ENCODE peak calls at places on chromosomes 6 and 20, in four cellular contexts. E, I, V and J are unnamed samples.

GRCh38 chr20:57269148-57269984 is 2.9 kb upstream of the BMP7 start:
- DNase-seq in E (no peak), I (no peak), V (no peak), J (no peak)

GRCh38 chr6:134453792-134454510 is 136.0 kb upstream of the SGK1 start:
- DNase-seq in E (no peak), I (no peak), V (no peak), J (no peak)

GRCh38 chr20:64101731-64102621 is 5.4 kb downstream of the NPBWR2 start:
- DNase-seq in E (no peak), I (no peak), V (no peak), J (no peak)

GRCh38 chr6:69622230-69622629 is 174.6 kb downstream of the LMBRD1 start:
- DNase-seq in E (no peak), I (no peak), V (no peak), J (no peak)

GRCh38 chr6:18022398-18023231 is 35.2 kb upstream of the KIF13A start:
- DNase-seq in E (no peak), I (no peak), V (peak; percentile 79), J (peak; percentile 66)

GRCh38 chr6:117215353-117216090 is 49.8 kb upstream of the VGLL2 start:
- DNase-seq in E (no peak), I (no peak), V (no peak), J (no peak)

GRCh38 chr20:36279362-36279761 is 26.8 kb upstream of the DLGAP4 start:
- DNase-seq in E (no peak), I (no peak), V (no peak), J (no peak)

GRCh38 chr20:49676581-49677291 is 36.9 kb downstream of the B4GALT5 start:
- DNase-seq in E (no peak), I (peak; percentile 51), V (peak; percentile 42), J (peak; percentile 55)

GRCh38 chr6:169099411-169100202 is 154.0 kb downstream of the THBS2 start:
- DNase-seq in E (no peak), I (no peak), V (peak; percentile 19), J (peak; percentile 82)

GRCh38 chr6:39366875-39367618 is 44.5 kb upstream of the KCNK16 start:
- DNase-seq in E (no peak), I (no peak), V (no peak), J (peak; percentile 41)

GRCh38 chr6:93468291-93468690 is 48.9 kb upstream of the EPHA7 start:
- DNase-seq in E (no peak), I (no peak), V (no peak), J (peak; percentile 64)

GRCh38 chr6:106511274-106512047 is 117.8 kb downstream of the RTN4IP1 start:
- DNase-seq in E (no peak), I (peak; percentile 49), V (peak; percentile 72), J (no peak)

GRCh38 chr20:47792021-47792618 is 6.8 kb upstream of the SULF2 start:
- DNase-seq in E (peak; percentile 72), I (no peak), V (peak; percentile 97), J (peak; percentile 96)

GRCh38 chr20:11270566-11270965 is 596.8 kb upstream of the JAG1 start:
- DNase-seq in E (no peak), I (no peak), V (no peak), J (no peak)

GRCh38 chr20:11274137-11274536 is 600.3 kb upstream of the JAG1 start:
- DNase-seq in E (no peak), I (no peak), V (peak; percentile 72), J (peak; percentile 79)

GRCh38 chr20:11271319-11271718 is 597.5 kb upstream of the JAG1 start:
- DNase-seq in E (no peak), I (no peak), V (no peak), J (no peak)

GRCh38 chr20:11275740-11276139 is 601.9 kb upstream of the JAG1 start:
- DNase-seq in E (no peak), I (no peak), V (no peak), J (no peak)

GRCh38 chr20:11271920-11272594 is 598.3 kb upstream of the JAG1 start:
- DNase-seq in E (no peak), I (no peak), V (no peak), J (no peak)
- TF ChIP-seq CTCF in E (no peak), I (no peak), V (no peak), J (no peak)

DNA sequence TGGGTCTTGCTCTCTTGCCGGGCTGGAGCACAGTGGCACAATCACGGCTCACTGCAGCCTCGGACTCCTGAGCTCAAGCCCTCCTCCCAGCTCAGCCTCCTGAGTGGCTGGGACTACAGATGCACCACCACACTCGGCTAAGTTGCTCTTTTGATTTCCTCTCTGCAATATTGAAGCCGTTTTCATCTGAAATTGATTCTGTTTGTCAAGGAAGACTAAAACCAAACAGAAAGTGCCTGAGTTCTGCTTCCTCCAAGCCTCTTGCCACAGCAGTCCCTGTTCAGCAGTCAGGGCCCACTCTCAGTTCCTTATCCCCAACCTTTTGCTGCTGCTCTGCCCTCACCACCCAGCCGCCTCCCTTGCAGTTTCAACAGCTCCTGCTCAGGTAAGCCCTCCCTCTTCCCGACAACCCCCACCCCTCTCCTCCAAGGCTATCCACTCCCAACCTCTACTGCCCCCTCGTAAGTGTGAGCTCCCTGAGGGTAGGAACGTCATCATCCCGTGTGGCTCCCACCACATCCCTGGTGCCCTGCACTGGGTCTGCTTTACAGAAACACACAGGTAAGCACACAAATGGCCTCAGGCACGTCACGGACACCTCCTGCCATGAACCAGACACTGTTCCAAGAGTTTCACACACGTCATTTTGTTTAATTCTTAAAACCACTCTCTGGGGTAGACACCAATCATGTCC is 70.7 kb upstream of the TAB2 start:
- DNase-seq in E (no peak), I (peak; percentile 54), V (no peak), J (no peak)
- H3K4me3 ChIP-seq in E (no peak overlapping the region), I (no peak overlapping the region), V (no peak overlapping the region), J (no peak overlapping the region)

GRCh38 chr6:15770347-15771143 is 107.7 kb upstream of the DTNBP1 start:
- DNase-seq in E (no peak), I (no peak), V (peak; percentile 37), J (peak; percentile 58)
- TF ChIP-seq CTCF in E (no peak), I (no peak), V (peak; percentile 22), J (no peak)

DNA sequence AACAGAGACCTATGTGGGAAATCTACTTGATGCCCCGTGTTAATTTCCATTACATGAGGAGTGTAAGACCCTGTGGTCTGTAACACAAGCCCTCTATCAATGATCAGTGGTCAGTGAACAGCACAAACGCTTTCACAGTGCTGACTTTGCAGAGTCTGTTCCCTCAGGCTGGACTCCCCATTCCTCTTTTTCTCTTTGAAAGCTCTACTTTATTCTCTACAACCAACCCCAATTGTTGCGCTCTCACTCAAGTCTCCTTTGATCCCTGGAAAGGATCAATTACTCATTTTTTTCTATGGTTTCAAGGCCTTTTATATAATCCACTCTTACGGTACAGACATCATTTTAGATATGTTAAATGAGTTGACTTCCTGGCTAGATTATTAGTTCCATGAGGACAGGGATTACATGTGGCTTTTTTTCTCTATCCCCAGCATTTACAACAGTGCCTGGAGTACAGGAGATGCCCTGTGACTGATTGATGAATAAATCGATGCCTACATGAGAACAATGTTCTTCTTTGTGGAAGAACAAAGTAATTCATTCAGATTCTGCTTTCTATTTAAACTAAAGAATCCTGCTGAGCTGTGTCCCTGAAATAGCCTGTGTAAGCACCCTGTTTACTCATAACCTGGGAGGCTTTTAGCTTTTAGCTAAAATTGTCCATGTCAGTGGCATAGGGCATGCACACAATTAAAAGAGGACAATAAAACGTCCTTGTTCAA is 125.3 kb upstream of the BTBD3 start:
- DNase-seq in E (no peak), I (no peak), V (no peak), J (no peak)
- H3K4me3 ChIP-seq in E (no peak overlapping the region), I (no peak overlapping the region), V (no peak overlapping the region), J (no peak overlapping the region)

GRCh38 chr6:32692019-32692418 is 25.6 kb upstream of the HLA-DQB1 start:
- DNase-seq in E (no peak), I (peak; percentile 40), V (no peak), J (no peak)
- TF ChIP-seq CTCF in E (no peak), I (peak; percentile 29), V (no peak), J (no peak)

GRCh38 chr6:30116724-30117123 is 3.8 kb upstream of the TRIM31 start:
- DNase-seq in E (no peak), I (no peak), V (no peak), J (no peak)

GRCh38 chr6:30113377-30113759 is 478 bp upstream of the TRIM31 start:
- DNase-seq in E (no peak), I (no peak), V (no peak), J (no peak)

GRCh38 chr6:30111266-30111856 is 1.5 kb downstream of the TRIM31 start:
- DNase-seq in E (no peak), I (no peak), V (no peak), J (no peak)

GRCh38 chr6:30113843-30114242 is 953 bp upstream of the TRIM31 start:
- DNase-seq in E (no peak), I (no peak), V (no peak), J (no peak)

DNA sequence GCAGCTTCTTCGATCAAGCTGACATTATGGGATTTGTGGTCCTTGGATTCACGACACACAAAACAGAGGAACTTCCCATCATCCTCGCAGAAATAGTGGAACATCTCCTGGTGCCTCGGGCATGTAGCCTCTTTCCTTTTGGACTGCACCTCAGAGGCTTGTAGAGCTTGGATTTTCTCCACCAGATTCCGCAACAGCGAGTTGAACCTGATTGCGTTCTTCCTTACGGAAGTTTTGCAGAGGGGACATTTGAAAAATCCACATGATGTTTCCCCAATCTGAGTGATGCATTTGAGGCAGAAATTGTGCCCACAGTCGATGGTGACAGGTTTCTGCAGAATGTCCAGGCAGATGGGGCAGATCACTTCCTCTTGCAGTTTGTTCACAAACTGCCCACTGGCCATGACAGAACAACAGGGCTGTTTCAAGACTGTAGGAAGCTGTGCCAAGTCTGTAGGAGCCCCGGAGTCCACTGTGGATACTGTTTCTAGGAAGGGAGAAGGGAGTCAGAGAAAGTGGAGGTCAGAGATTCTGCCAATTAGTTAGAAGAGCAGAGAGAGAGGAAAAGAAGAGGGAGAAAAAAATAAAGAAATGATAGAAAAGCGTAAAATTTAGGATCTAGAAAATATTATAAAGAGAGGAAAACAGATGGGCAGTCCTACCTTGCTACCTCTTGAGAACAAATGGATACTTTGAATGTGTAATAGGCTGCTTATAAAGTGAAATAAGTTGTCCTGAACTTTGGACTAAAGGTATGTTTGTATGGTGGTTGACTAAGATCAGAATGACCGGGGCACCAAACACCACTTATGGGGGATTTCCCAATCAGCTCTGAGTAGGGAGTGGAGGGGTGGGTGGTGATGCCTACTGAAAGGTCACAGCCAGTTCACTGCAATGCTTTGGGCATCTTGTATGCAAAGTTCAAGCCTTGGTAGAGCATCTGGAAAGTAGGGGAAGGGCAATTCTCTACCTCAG is at the start of gene TRIM31:
- DNase-seq in E (no peak), I (no peak), V (no peak), J (no peak)
- H3K4me3 ChIP-seq in E (no peak within 1 kb of the TSS), I (no peak within 1 kb of the TSS), V (no peak within 1 kb of the TSS), J (no peak within 1 kb of the TSS)

DNA sequence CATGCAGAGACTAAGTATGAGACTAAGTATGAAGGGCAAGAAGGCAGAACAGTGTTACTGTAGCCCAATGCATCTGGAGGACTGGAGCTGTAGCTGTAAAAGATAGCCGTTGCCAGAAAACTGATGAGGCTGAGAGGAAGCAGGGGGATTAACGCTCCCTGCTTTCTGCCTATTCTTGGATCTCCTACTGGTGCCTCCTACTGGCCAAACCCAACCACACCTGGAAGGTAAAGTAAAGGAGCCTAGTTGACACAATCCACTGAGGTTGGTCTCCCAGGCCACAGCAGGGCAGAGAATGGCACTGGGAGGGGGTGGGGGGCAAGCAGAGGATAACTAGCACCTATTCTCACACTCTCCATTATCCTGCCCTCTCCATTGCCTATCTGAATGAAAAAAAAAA is 105.0 kb upstream of the MRPS10 start:
- DNase-seq in E (no peak), I (no peak), V (no peak), J (no peak)
- TF ChIP-seq CTCF in E (no peak), I (no peak), V (no peak), J (peak; percentile 12)

GRCh38 chr6:81246200-81246599 is 506.3 kb downstream of the TENT5A start:
- DNase-seq in E (no peak), I (no peak), V (no peak), J (no peak)
- H3K4me3 ChIP-seq in E (no peak overlapping the region), I (no peak overlapping the region), V (no peak overlapping the region), J (no peak overlapping the region)